ENCODE peak calls at places on chromosomes 11 and 22, in five cellular contexts. One of them, this sample, is unnamed.

GRCh38 chr11:8047382-8047781 is 33.6 kb upstream of the TUB start:
- DNase-seq in NCI-H1092 treated with DMSO at 0.1 percent for 48 hours: no peak
- DNase-seq in activated CD8-positive, alpha-beta memory T cell treated with anti-CD3 and anti-CD28 coated beads, Interleukin-2, amount 10 ng/mL, durations not matched to agents 7 days and 5 days: peak; percentile 36
- DNase-seq in PC-3: no peak
- DNase-seq in endothelial cell: no peak
- DNase-seq in this sample: no peak

GRCh38 chr11:132114185-132114584 is 743.8 kb downstream of the NTM start:
- DNase-seq in NCI-H1092 treated with DMSO at 0.1 percent for 48 hours: peak; percentile 88
- DNase-seq in activated CD8-positive, alpha-beta memory T cell treated with anti-CD3 and anti-CD28 coated beads, Interleukin-2, amount 10 ng/mL, durations not matched to agents 7 days and 5 days: peak; percentile 42
- DNase-seq in PC-3: peak; percentile 55
- DNase-seq in endothelial cell: peak; percentile 69
- DNase-seq in this sample: peak; percentile 10

GRCh38 chr11:77155556-77156130 is 27.6 kb downstream of the MYO7A start:
- DNase-seq in NCI-H1092 treated with DMSO at 0.1 percent for 48 hours: no peak
- DNase-seq in activated CD8-positive, alpha-beta memory T cell treated with anti-CD3 and anti-CD28 coated beads, Interleukin-2, amount 10 ng/mL, durations not matched to agents 7 days and 5 days: no peak
- DNase-seq in PC-3: no peak
- DNase-seq in endothelial cell: no peak
- DNase-seq in this sample: no peak

GRCh38 chr11:8287297-8288070 is 23.8 kb upstream of the LMO1 start:
- DNase-seq in NCI-H1092 treated with DMSO at 0.1 percent for 48 hours: no peak
- DNase-seq in activated CD8-positive, alpha-beta memory T cell treated with anti-CD3 and anti-CD28 coated beads, Interleukin-2, amount 10 ng/mL, durations not matched to agents 7 days and 5 days: peak; percentile 33
- DNase-seq in PC-3: no peak
- DNase-seq in endothelial cell: no peak
- DNase-seq in this sample: no peak

GRCh38 chr11:81255905-81256304 is 1477.8 kb downstream of the FAM181B start:
- DNase-seq in NCI-H1092 treated with DMSO at 0.1 percent for 48 hours: no peak
- DNase-seq in activated CD8-positive, alpha-beta memory T cell treated with anti-CD3 and anti-CD28 coated beads, Interleukin-2, amount 10 ng/mL, durations not matched to agents 7 days and 5 days: no peak
- DNase-seq in PC-3: no peak
- DNase-seq in endothelial cell: no peak
- DNase-seq in this sample: no peak

GRCh38 chr11:2787816-2788750 is 88.3 kb upstream of the KCNQ1OT1 start:
- DNase-seq in NCI-H1092 treated with DMSO at 0.1 percent for 48 hours: no peak
- DNase-seq in activated CD8-positive, alpha-beta memory T cell treated with anti-CD3 and anti-CD28 coated beads, Interleukin-2, amount 10 ng/mL, durations not matched to agents 7 days and 5 days: peak; percentile 31
- DNase-seq in PC-3: no peak
- DNase-seq in endothelial cell: peak; percentile 2
- DNase-seq in this sample: peak; percentile 2

GRCh38 chr11:108543316-108543955 is 45.3 kb upstream of the POGLUT3 start:
- DNase-seq in NCI-H1092 treated with DMSO at 0.1 percent for 48 hours: no peak
- DNase-seq in activated CD8-positive, alpha-beta memory T cell treated with anti-CD3 and anti-CD28 coated beads, Interleukin-2, amount 10 ng/mL, durations not matched to agents 7 days and 5 days: peak; percentile 19
- DNase-seq in PC-3: no peak
- DNase-seq in endothelial cell: no peak
- DNase-seq in this sample: no peak

GRCh38 chr11:47353978-47354774 is 1.7 kb upstream of the MYBPC3 start:
- DNase-seq in NCI-H1092 treated with DMSO at 0.1 percent for 48 hours: no peak
- DNase-seq in activated CD8-positive, alpha-beta memory T cell treated with anti-CD3 and anti-CD28 coated beads, Interleukin-2, amount 10 ng/mL, durations not matched to agents 7 days and 5 days: no peak
- DNase-seq in PC-3: no peak
- DNase-seq in endothelial cell: no peak
- DNase-seq in this sample: no peak

GRCh38 chr11:64538501-64538951 is 52.5 kb upstream of the SLC22A12 start:
- DNase-seq in NCI-H1092 treated with DMSO at 0.1 percent for 48 hours: no peak
- DNase-seq in activated CD8-positive, alpha-beta memory T cell treated with anti-CD3 and anti-CD28 coated beads, Interleukin-2, amount 10 ng/mL, durations not matched to agents 7 days and 5 days: no peak
- DNase-seq in PC-3: no peak
- DNase-seq in endothelial cell: no peak
- DNase-seq in this sample: no peak

GRCh38 chr22:24994070-24994763 is 41.7 kb downstream of the KIAA1671 start:
- DNase-seq in NCI-H1092 treated with DMSO at 0.1 percent for 48 hours: no peak
- DNase-seq in activated CD8-positive, alpha-beta memory T cell treated with anti-CD3 and anti-CD28 coated beads, Interleukin-2, amount 10 ng/mL, durations not matched to agents 7 days and 5 days: peak; percentile 90
- DNase-seq in PC-3: peak; percentile 70
- DNase-seq in endothelial cell: no peak
- DNase-seq in this sample: peak; percentile 55

GRCh38 chr11:125100136-125100535 is 11.3 kb downstream of the TMEM218 start:
- DNase-seq in NCI-H1092 treated with DMSO at 0.1 percent for 48 hours: no peak
- DNase-seq in activated CD8-positive, alpha-beta memory T cell treated with anti-CD3 and anti-CD28 coated beads, Interleukin-2, amount 10 ng/mL, durations not matched to agents 7 days and 5 days: no peak
- DNase-seq in PC-3: no peak
- DNase-seq in endothelial cell: no peak
- DNase-seq in this sample: no peak

GRCh38 chr11:87597696-87598095 is 560.0 kb downstream of the TMEM135 start:
- DNase-seq in NCI-H1092 treated with DMSO at 0.1 percent for 48 hours: no peak
- DNase-seq in activated CD8-positive, alpha-beta memory T cell treated with anti-CD3 and anti-CD28 coated beads, Interleukin-2, amount 10 ng/mL, durations not matched to agents 7 days and 5 days: no peak
- DNase-seq in PC-3: no peak
- DNase-seq in endothelial cell: no peak
- DNase-seq in this sample: no peak

GRCh38 chr11:131185915-131186314 is 184.5 kb upstream of the NTM start:
- DNase-seq in NCI-H1092 treated with DMSO at 0.1 percent for 48 hours: no peak
- DNase-seq in activated CD8-positive, alpha-beta memory T cell treated with anti-CD3 and anti-CD28 coated beads, Interleukin-2, amount 10 ng/mL, durations not matched to agents 7 days and 5 days: no peak
- DNase-seq in PC-3: no peak
- DNase-seq in endothelial cell: no peak
- DNase-seq in this sample: no peak

GRCh38 chr11:13776134-13776815 is 107.8 kb downstream of the FAR1 start:
- DNase-seq in NCI-H1092 treated with DMSO at 0.1 percent for 48 hours: peak; percentile 36
- DNase-seq in activated CD8-positive, alpha-beta memory T cell treated with anti-CD3 and anti-CD28 coated beads, Interleukin-2, amount 10 ng/mL, durations not matched to agents 7 days and 5 days: peak; percentile 51
- DNase-seq in PC-3: peak; percentile 64
- DNase-seq in endothelial cell: peak; percentile 24
- DNase-seq in this sample: peak; percentile 68

GRCh38 chr22:49324527-49325491 is 502.9 kb downstream of the BRD1 start:
- DNase-seq in NCI-H1092 treated with DMSO at 0.1 percent for 48 hours: no peak
- DNase-seq in activated CD8-positive, alpha-beta memory T cell treated with anti-CD3 and anti-CD28 coated beads, Interleukin-2, amount 10 ng/mL, durations not matched to agents 7 days and 5 days: peak; percentile 49
- DNase-seq in PC-3: no peak
- DNase-seq in endothelial cell: no peak
- DNase-seq in this sample: no peak

GRCh38 chr22:27170491-27170890 is 513.1 kb downstream of the MIAT start:
- DNase-seq in NCI-H1092 treated with DMSO at 0.1 percent for 48 hours: no peak
- DNase-seq in activated CD8-positive, alpha-beta memory T cell treated with anti-CD3 and anti-CD28 coated beads, Interleukin-2, amount 10 ng/mL, durations not matched to agents 7 days and 5 days: no peak
- DNase-seq in PC-3: no peak
- DNase-seq in endothelial cell: no peak
- DNase-seq in this sample: no peak

GRCh38 chr11:132531921-132532320 is 1000.4 kb downstream of the OPCML start:
- DNase-seq in NCI-H1092 treated with DMSO at 0.1 percent for 48 hours: no peak
- DNase-seq in activated CD8-positive, alpha-beta memory T cell treated with anti-CD3 and anti-CD28 coated beads, Interleukin-2, amount 10 ng/mL, durations not matched to agents 7 days and 5 days: no peak
- DNase-seq in PC-3: no peak
- DNase-seq in endothelial cell: no peak
- DNase-seq in this sample: no peak

GRCh38 chr22:45450931-45451651 is 37.6 kb downstream of the RIBC2 start:
- DNase-seq in NCI-H1092 treated with DMSO at 0.1 percent for 48 hours: no peak
- DNase-seq in activated CD8-positive, alpha-beta memory T cell treated with anti-CD3 and anti-CD28 coated beads, Interleukin-2, amount 10 ng/mL, durations not matched to agents 7 days and 5 days: no peak
- DNase-seq in PC-3: no peak
- DNase-seq in endothelial cell: no peak
- DNase-seq in this sample: no peak

GRCh38 chr22:39142088-39142667 is 10.3 kb downstream of the CBX7 start:
- DNase-seq in NCI-H1092 treated with DMSO at 0.1 percent for 48 hours: no peak
- DNase-seq in activated CD8-positive, alpha-beta memory T cell treated with anti-CD3 and anti-CD28 coated beads, Interleukin-2, amount 10 ng/mL, durations not matched to agents 7 days and 5 days: no peak
- DNase-seq in PC-3: no peak
- DNase-seq in endothelial cell: no peak
- DNase-seq in this sample: no peak

GRCh38 chr11:9263840-9264380 is 1.2 kb downstream of the DENND5A start:
- DNase-seq in NCI-H1092 treated with DMSO at 0.1 percent for 48 hours: no peak
- DNase-seq in activated CD8-positive, alpha-beta memory T cell treated with anti-CD3 and anti-CD28 coated beads, Interleukin-2, amount 10 ng/mL, durations not matched to agents 7 days and 5 days: peak; percentile 60
- DNase-seq in PC-3: no peak
- DNase-seq in endothelial cell: no peak
- DNase-seq in this sample: peak; percentile 77

GRCh38 chr11:789951-790350 is at the start of gene CEND1:
- DNase-seq in NCI-H1092 treated with DMSO at 0.1 percent for 48 hours: peak; percentile 15
- DNase-seq in activated CD8-positive, alpha-beta memory T cell treated with anti-CD3 and anti-CD28 coated beads, Interleukin-2, amount 10 ng/mL, durations not matched to agents 7 days and 5 days: peak; percentile 67
- DNase-seq in PC-3: no peak
- DNase-seq in endothelial cell: peak; percentile 48
- DNase-seq in this sample: no peak

GRCh38 chr11:47271961-47272661 is 2.2 kb downstream of the MADD start:
- DNase-seq in NCI-H1092 treated with DMSO at 0.1 percent for 48 hours: peak; percentile 22
- DNase-seq in activated CD8-positive, alpha-beta memory T cell treated with anti-CD3 and anti-CD28 coated beads, Interleukin-2, amount 10 ng/mL, durations not matched to agents 7 days and 5 days: no peak
- DNase-seq in PC-3: no peak
- DNase-seq in endothelial cell: no peak
- DNase-seq in this sample: no peak

GRCh38 chr11:132099692-132100091 is 729.3 kb downstream of the NTM start:
- DNase-seq in NCI-H1092 treated with DMSO at 0.1 percent for 48 hours: no peak
- DNase-seq in activated CD8-positive, alpha-beta memory T cell treated with anti-CD3 and anti-CD28 coated beads, Interleukin-2, amount 10 ng/mL, durations not matched to agents 7 days and 5 days: no peak
- DNase-seq in PC-3: peak; percentile 9
- DNase-seq in endothelial cell: peak; percentile 47
- DNase-seq in this sample: peak; percentile 13

GRCh38 chr11:70159612-70160570 is 43.2 kb upstream of the FADD start:
- DNase-seq in NCI-H1092 treated with DMSO at 0.1 percent for 48 hours: no peak
- DNase-seq in activated CD8-positive, alpha-beta memory T cell treated with anti-CD3 and anti-CD28 coated beads, Interleukin-2, amount 10 ng/mL, durations not matched to agents 7 days and 5 days: no peak
- DNase-seq in PC-3: peak; percentile 99
- DNase-seq in endothelial cell: no peak
- DNase-seq in this sample: no peak

GRCh38 chr22:47193606-47194316 is 431.3 kb downstream of the TBC1D22A start:
- DNase-seq in NCI-H1092 treated with DMSO at 0.1 percent for 48 hours: no peak
- DNase-seq in activated CD8-positive, alpha-beta memory T cell treated with anti-CD3 and anti-CD28 coated beads, Interleukin-2, amount 10 ng/mL, durations not matched to agents 7 days and 5 days: no peak
- DNase-seq in PC-3: no peak
- DNase-seq in endothelial cell: no peak
- DNase-seq in this sample: no peak

GRCh38 chr11:112852141-112852853 is 108.9 kb upstream of the NCAM1 start:
- DNase-seq in NCI-H1092 treated with DMSO at 0.1 percent for 48 hours: no peak
- DNase-seq in activated CD8-positive, alpha-beta memory T cell treated with anti-CD3 and anti-CD28 coated beads, Interleukin-2, amount 10 ng/mL, durations not matched to agents 7 days and 5 days: no peak
- DNase-seq in PC-3: peak; percentile 28
- DNase-seq in endothelial cell: no peak
- DNase-seq in this sample: no peak

GRCh38 chr11:70567680-70568503 is 169.6 kb downstream of the CTTN start:
- DNase-seq in NCI-H1092 treated with DMSO at 0.1 percent for 48 hours: no peak
- DNase-seq in activated CD8-positive, alpha-beta memory T cell treated with anti-CD3 and anti-CD28 coated beads, Interleukin-2, amount 10 ng/mL, durations not matched to agents 7 days and 5 days: no peak
- DNase-seq in PC-3: no peak
- DNase-seq in endothelial cell: peak; percentile 38
- DNase-seq in this sample: no peak

GRCh38 chr22:20761536-20761935 is 12.4 kb upstream of the SERPIND1 start:
- DNase-seq in NCI-H1092 treated with DMSO at 0.1 percent for 48 hours: no peak
- DNase-seq in activated CD8-positive, alpha-beta memory T cell treated with anti-CD3 and anti-CD28 coated beads, Interleukin-2, amount 10 ng/mL, durations not matched to agents 7 days and 5 days: no peak
- DNase-seq in PC-3: no peak
- DNase-seq in endothelial cell: no peak
- DNase-seq in this sample: no peak

GRCh38 chr11:120608760-120609211 is 97.2 kb downstream of the GRIK4 start:
- DNase-seq in NCI-H1092 treated with DMSO at 0.1 percent for 48 hours: peak; percentile 19
- DNase-seq in activated CD8-positive, alpha-beta memory T cell treated with anti-CD3 and anti-CD28 coated beads, Interleukin-2, amount 10 ng/mL, durations not matched to agents 7 days and 5 days: no peak
- DNase-seq in PC-3: no peak
- DNase-seq in endothelial cell: no peak
- DNase-seq in this sample: no peak

GRCh38 chr22:49494555-49494954 is 333.1 kb downstream of the BRD1 start:
- DNase-seq in NCI-H1092 treated with DMSO at 0.1 percent for 48 hours: no peak
- DNase-seq in activated CD8-positive, alpha-beta memory T cell treated with anti-CD3 and anti-CD28 coated beads, Interleukin-2, amount 10 ng/mL, durations not matched to agents 7 days and 5 days: no peak
- DNase-seq in PC-3: no peak
- DNase-seq in endothelial cell: no peak
- DNase-seq in this sample: no peak

GRCh38 chr11:126190792-126191191 is 20.7 kb downstream of the RPUSD4 start:
- DNase-seq in NCI-H1092 treated with DMSO at 0.1 percent for 48 hours: no peak
- DNase-seq in activated CD8-positive, alpha-beta memory T cell treated with anti-CD3 and anti-CD28 coated beads, Interleukin-2, amount 10 ng/mL, durations not matched to agents 7 days and 5 days: no peak
- DNase-seq in PC-3: no peak
- DNase-seq in endothelial cell: no peak
- DNase-seq in this sample: no peak

GRCh38 chr11:20025331-20025840 is 134.9 kb downstream of the DBX1 start:
- DNase-seq in NCI-H1092 treated with DMSO at 0.1 percent for 48 hours: no peak
- DNase-seq in activated CD8-positive, alpha-beta memory T cell treated with anti-CD3 and anti-CD28 coated beads, Interleukin-2, amount 10 ng/mL, durations not matched to agents 7 days and 5 days: no peak
- DNase-seq in PC-3: no peak
- DNase-seq in endothelial cell: no peak
- DNase-seq in this sample: no peak

GRCh38 chr11:106012744-106013143 is 9.3 kb downstream of the MSANTD4 start:
- DNase-seq in NCI-H1092 treated with DMSO at 0.1 percent for 48 hours: no peak
- DNase-seq in activated CD8-positive, alpha-beta memory T cell treated with anti-CD3 and anti-CD28 coated beads, Interleukin-2, amount 10 ng/mL, durations not matched to agents 7 days and 5 days: no peak
- DNase-seq in PC-3: no peak
- DNase-seq in endothelial cell: no peak
- DNase-seq in this sample: no peak

GRCh38 chr11:78025378-78025777 is 2.3 kb upstream of the KCTD14 start:
- DNase-seq in NCI-H1092 treated with DMSO at 0.1 percent for 48 hours: no peak
- DNase-seq in activated CD8-positive, alpha-beta memory T cell treated with anti-CD3 and anti-CD28 coated beads, Interleukin-2, amount 10 ng/mL, durations not matched to agents 7 days and 5 days: no peak
- DNase-seq in PC-3: no peak
- DNase-seq in endothelial cell: no peak
- DNase-seq in this sample: no peak

GRCh38 chr11:111081021-111081511 is 164.5 kb upstream of the POU2AF2 start:
- DNase-seq in NCI-H1092 treated with DMSO at 0.1 percent for 48 hours: peak; percentile 63
- DNase-seq in activated CD8-positive, alpha-beta memory T cell treated with anti-CD3 and anti-CD28 coated beads, Interleukin-2, amount 10 ng/mL, durations not matched to agents 7 days and 5 days: no peak
- DNase-seq in PC-3: no peak
- DNase-seq in endothelial cell: no peak
- DNase-seq in this sample: no peak

GRCh38 chr11:30876656-30877371 is 290.7 kb upstream of the MPPED2 start:
- DNase-seq in NCI-H1092 treated with DMSO at 0.1 percent for 48 hours: peak; percentile 40
- DNase-seq in activated CD8-positive, alpha-beta memory T cell treated with anti-CD3 and anti-CD28 coated beads, Interleukin-2, amount 10 ng/mL, durations not matched to agents 7 days and 5 days: no peak
- DNase-seq in PC-3: no peak
- DNase-seq in endothelial cell: no peak
- DNase-seq in this sample: no peak

GRCh38 chr11:41578421-41579047 is 119.1 kb upstream of the LRRC4C start:
- DNase-seq in NCI-H1092 treated with DMSO at 0.1 percent for 48 hours: no peak
- DNase-seq in activated CD8-positive, alpha-beta memory T cell treated with anti-CD3 and anti-CD28 coated beads, Interleukin-2, amount 10 ng/mL, durations not matched to agents 7 days and 5 days: no peak
- DNase-seq in PC-3: peak; percentile 52
- DNase-seq in endothelial cell: no peak
- DNase-seq in this sample: no peak